ENCODE peak calls at places on chromosomes 16 and 17, in seven cellular contexts. D is ovary, N is GM23338, P is thoracic aorta, S is cardiac fibroblast, A is BJ, E is RWPE2. R is an unnamed sample.

GRCh38 chr16:55663770-55664677 is 8.2 kb downstream of the SLC6A2 start:
- DNase-seq in D (no peak), N (no peak), P (no peak), S (no peak), A (peak; percentile 38), E (no peak), R (no peak)

GRCh38 chr16:31641279-31641678 is 113.6 kb downstream of the AHSP start:
- DNase-seq in D (no peak), N (no peak), P (no peak), S (no peak), A (no peak), E (no peak), R (no peak)

GRCh38 chr17:47213540-47213939 is 4.4 kb downstream of the MYL4 start:
- DNase-seq in D (no peak), N (no peak), P (no peak), S (no peak), A (no peak), E (no peak), R (no peak)

GRCh38 chr16:75402821-75403475 is 30.4 kb downstream of the CFDP1 start:
- DNase-seq in D (no peak), N (peak; percentile 60), P (no peak), S (peak; percentile 79), A (no peak), E (no peak), R (peak; percentile 38)

GRCh38 chr17:64155751-64156544 is 26.0 kb upstream of the ERN1 start:
- DNase-seq in D (no peak), N (no peak), P (no peak), S (peak; percentile 58), A (no peak), E (no peak), R (no peak)

GRCh38 chr17:42111901-42112551 is 488 bp downstream of the DHX58 start:
- DNase-seq in D (no peak), N (no peak), P (no peak), S (peak; percentile 58), A (no peak), E (no peak), R (peak; percentile 31)

GRCh38 chr17:4163951-4164350 is 21.0 kb downstream of the CYB5D2 start:
- DNase-seq in D (no peak), N (no peak), P (no peak), S (peak; percentile 70), A (no peak), E (no peak), R (peak; percentile 49)

GRCh38 chr17:596763-597644 is 117.6 kb downstream of the VPS53 start:
- DNase-seq in D (no peak), N (no peak), P (no peak), S (peak; percentile 75), A (no peak), E (no peak), R (no peak)

GRCh38 chr17:8225813-8226535 is 15.6 kb upstream of the AURKB start:
- DNase-seq in D (no peak), N (peak; percentile 85), P (no peak), S (peak; percentile 95), A (no peak), E (no peak), R (peak; percentile 48)

GRCh38 chr17:73432624-73433190 is 120.9 kb upstream of the CDC42EP4 start:
- DNase-seq in D (no peak), N (no peak), P (no peak), S (no peak), A (no peak), E (no peak), R (no peak)

GRCh38 chr16:35142147-35142808 is 1682.9 kb downstream of the TP53TG3F start:
- DNase-seq in D (no peak), N (no peak), P (no peak), S (no peak), A (no peak), E (no peak), R (no peak)

GRCh38 chr16:66401610-66402009 is 25.5 kb upstream of the BEAN1 start:
- DNase-seq in D (no peak), N (no peak), P (no peak), S (no peak), A (no peak), E (no peak), R (no peak)

GRCh38 chr17:76271669-76272540 is 6.8 kb downstream of the UBALD2 start:
- DNase-seq in D (no peak), N (peak; percentile 70), P (no peak), S (no peak), A (no peak), E (no peak), R (no peak)

GRCh38 chr16:24737391-24737871 is 8.0 kb downstream of the TNRC6A start:
- DNase-seq in D (no peak), N (no peak), P (no peak), S (peak; percentile 59), A (peak; percentile 12), E (no peak), R (peak; percentile 37)

GRCh38 chr16:67657751-67658518 is 2.1 kb downstream of the ACD start:
- DNase-seq in D (no peak), N (no peak), P (no peak), S (no peak), A (no peak), E (no peak), R (no peak)

GRCh38 chr16:84829168-84829965 is 9.6 kb downstream of the CRISPLD2 start:
- DNase-seq in D (peak; percentile 65), N (no peak), P (no peak), S (peak; percentile 68), A (peak; percentile 70), E (no peak), R (peak; percentile 78)